ENCODE peak calls at places on chromosome 2, in six cellular contexts. F is Panc1; N is fibroblast of mammary gland; I is fibroblast of lung; D is AG04450; K is activated CD8-positive, alpha-beta T cell treated with anti-CD3 and anti-CD28 coated beads for 36 hours. G is an unnamed sample.
A peak's percentile ranks its signal among the peaks of the same experiment; 100 is the strongest.

GRCh38 chr2:99079226-99079625 is 62.3 kb upstream of the C2orf15 start:
- DNase-seq in N (peak; percentile 7), D (no peak), F (no peak), K (no peak), I (peak; percentile 26), G (no peak)

GRCh38 chr2:63663013-63663864 is 74.5 kb downstream of the MDH1 start:
- DNase-seq in K (no peak), D (no peak), I (peak; percentile 26), F (no peak), N (no peak), G (no peak)

GRCh38 chr2:219398721-219399333 is 11.1 kb upstream of the DNPEP start:
- DNase-seq in D (no peak), I (no peak), K (no peak), F (no peak), N (no peak), G (no peak)

GRCh38 chr2:189411860-189412259 is 29.4 kb upstream of the WDR75 start:
- DNase-seq in D (peak; percentile 90), N (peak; percentile 98), F (no peak), I (peak; percentile 94), K (no peak), G (no peak)

GRCh38 chr2:953975-954686 is 3.5 kb downstream of the SNTG2 start:
- DNase-seq in D (no peak), K (no peak), I (peak; percentile 9), F (peak; percentile 20), N (peak; percentile 23), G (no peak)

GRCh38 chr2:8002765-8003393 is 679.0 kb upstream of the ID2 start:
- DNase-seq in I (no peak), K (no peak), N (no peak), D (no peak), F (no peak), G (no peak)

GRCh38 chr2:134420256-134420655 is 166.4 kb downstream of the MGAT5 start:
- DNase-seq in D (no peak), N (no peak), F (no peak), I (no peak), K (no peak), G (no peak)

GRCh38 chr2:132690664-132691303 is 20.8 kb upstream of the LYPD1 start:
- DNase-seq in N (no peak), K (no peak), I (peak; percentile 55), F (no peak), D (peak; percentile 61), G (no peak)

GRCh38 chr2:95296036-95296435 is 1.1 kb upstream of the KCNIP3 start:
- DNase-seq in F (no peak), D (no peak), K (no peak), I (no peak), N (no peak), G (no peak)

GRCh38 chr2:231297108-231297908 is 98.2 kb upstream of the B3GNT7 start:
- DNase-seq in D (peak; percentile 37), K (peak; percentile 47), F (peak; percentile 45), I (peak; percentile 40), N (peak; percentile 51), G (peak; percentile 83)
- TF ChIP-seq CTCF in D (peak; percentile 85), K (peak; percentile 71), F (peak; percentile 92), I (peak; percentile 78), N (peak; percentile 57), G (peak; percentile 73)

DNA sequence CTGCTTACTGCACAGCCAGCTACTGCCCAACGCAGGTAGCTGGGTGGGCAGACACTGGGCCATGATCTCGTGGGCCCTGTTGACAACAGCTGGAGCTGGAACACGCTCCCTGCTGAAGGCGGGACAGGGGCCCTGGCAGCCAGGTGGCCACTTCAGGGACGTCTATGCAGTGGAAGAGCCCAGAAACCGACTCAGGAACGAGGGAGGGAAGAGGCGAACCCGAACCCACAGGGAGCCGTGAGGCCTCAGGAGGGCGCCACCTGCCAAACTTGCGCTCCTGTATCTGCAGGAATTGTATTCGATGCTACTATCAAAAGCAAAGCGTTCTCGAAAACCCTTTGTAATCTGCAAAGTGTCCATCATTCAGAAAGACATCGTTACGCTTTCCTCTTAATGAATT is 198.4 kb downstream of the EIPR1 start:
- DNase-seq in I (no peak), F (no peak), D (no peak), N (no peak), K (peak; percentile 47), G (no peak)
- TF ChIP-seq CTCF in I (no peak), F (no peak), D (peak; percentile 16), N (no peak), K (peak; percentile 45), G (peak; percentile 16)

GRCh38 chr2:231396058-231396821 is 730 bp downstream of the B3GNT7 start:
- DNase-seq in F (no peak), N (no peak), K (no peak), D (no peak), I (no peak), G (no peak)

GRCh38 chr2:231392431-231393148 is 2.9 kb upstream of the B3GNT7 start:
- DNase-seq in F (no peak), K (no peak), D (no peak), I (no peak), N (no peak), G (no peak)

GRCh38 chr2:231393149-231394131 is 2.1 kb upstream of the B3GNT7 start:
- DNase-seq in F (no peak), K (peak; percentile 72), D (no peak), N (no peak), I (no peak), G (no peak)

GRCh38 chr2:231395188-231396057 is at the start of gene B3GNT7:
- DNase-seq in K (no peak), N (no peak), F (no peak), D (no peak), I (no peak), G (no peak)

GRCh38 chr2:231394201-231395141 is 1.0 kb upstream of the B3GNT7 start:
- DNase-seq in N (no peak), D (no peak), I (no peak), F (no peak), K (no peak), G (no peak)
- TF ChIP-seq CTCF in N (no peak), D (peak; percentile 13), I (no peak), F (peak; percentile 75), K (no peak), G (no peak)

GRCh38 chr2:156334496-156335478 is 2.3 kb upstream of the NR4A2 start:
- DNase-seq in I (peak; percentile 93), N (peak; percentile 94), K (peak; percentile 94), F (no peak), D (peak; percentile 81), G (peak; percentile 92)
- TF ChIP-seq CTCF in I (peak; percentile 20), N (no peak), K (no peak), F (peak; percentile 35), D (peak; percentile 17), G (peak; percentile 24)

GRCh38 chr2:229695971-229696370 is 18.4 kb downstream of the DNER start:
- DNase-seq in N (no peak), K (no peak), F (no peak), D (no peak), I (no peak), G (peak; percentile 32)
- TF ChIP-seq CTCF in N (no peak), K (no peak), F (no peak), D (no peak), I (no peak), G (no peak)

G was measured in osteocyte.